ENCODE peak calls at places on chromosome 5, in seven cellular contexts. U, I, Z, O, S, E and T are unnamed samples.

GRCh38 chr5:15914603-15915002 is 265.0 kb downstream of the MARCHF11 start:
- DNase-seq in U (no peak), I (no peak), Z (no peak), O (no peak), S (no peak), E (no peak), T (no peak)

GRCh38 chr5:66708368-66708767 is 112.2 kb downstream of the MAST4 start:
- DNase-seq in U (no peak), I (no peak), Z (no peak), O (no peak), S (no peak), E (no peak), T (no peak)

GRCh38 chr5:11251242-11251641 is 490.2 kb upstream of the DAP start:
- DNase-seq in U (no peak), I (no peak), Z (no peak), O (no peak), S (no peak), E (peak; percentile 1), T (no peak)

GRCh38 chr5:139837711-139838380 is 42.2 kb downstream of the PSD2 start:
- DNase-seq in U (no peak), I (no peak), Z (peak; percentile 33), O (no peak), S (no peak), E (no peak), T (no peak)

GRCh38 chr5:83577036-83577636 is 105.6 kb downstream of the VCAN start:
- DNase-seq in U (no peak), I (no peak), Z (no peak), O (no peak), S (peak; percentile 32), E (peak; percentile 91), T (no peak)

GRCh38 chr5:156147251-156147947 is 179.6 kb upstream of the SGCD start:
- DNase-seq in U (no peak), I (no peak), Z (no peak), O (no peak), S (no peak), E (no peak), T (no peak)

GRCh38 chr5:147483197-147483790 is 26.6 kb downstream of the DPYSL3 start:
- DNase-seq in U (no peak), I (no peak), Z (no peak), O (no peak), S (no peak), E (no peak), T (no peak)

GRCh38 chr5:149771216-149771973 is 41.3 kb downstream of the PPARGC1B start:
- DNase-seq in U (no peak), I (no peak), Z (no peak), O (no peak), S (no peak), E (no peak), T (no peak)

GRCh38 chr5:91272858-91273257 is 110.3 kb downstream of the ARRDC3 start:
- DNase-seq in U (no peak), I (no peak), Z (no peak), O (no peak), S (no peak), E (peak; percentile 9), T (no peak)

GRCh38 chr5:132490484-132491367 is at the start of gene IRF1:
- DNase-seq in U (peak; percentile 95), I (peak; percentile 99), Z (peak; percentile 98), O (peak; percentile 94), S (peak; percentile 97), E (peak; percentile 91), T (peak; percentile 97)

GRCh38 chr5:54273715-54274114 is 36.7 kb downstream of the ARL15 start:
- DNase-seq in U (peak; percentile 10), I (no peak), Z (no peak), O (no peak), S (no peak), E (peak; percentile 41), T (no peak)

GRCh38 chr5:50301756-50302155 is 139.3 kb downstream of the EMB start:
- DNase-seq in U (no peak), I (no peak), Z (no peak), O (no peak), S (no peak), E (no peak), T (no peak)

GRCh38 chr5:6197427-6197826 is 180.9 kb downstream of the MED10 start:
- DNase-seq in U (no peak), I (no peak), Z (no peak), O (no peak), S (no peak), E (no peak), T (no peak)

GRCh38 chr5:121975294-121975693 is 13.5 kb downstream of the SRFBP1 start:
- DNase-seq in U (no peak), I (no peak), Z (no peak), O (no peak), S (no peak), E (no peak), T (no peak)

GRCh38 chr5:41510176-41510831 is at the start of gene PLCXD3:
- DNase-seq in U (peak; percentile 88), I (no peak), Z (peak; percentile 53), O (peak; percentile 39), S (peak; percentile 28), E (no peak), T (no peak)

GRCh38 chr5:45692481-45692880 is 3.7 kb downstream of the HCN1 start:
- DNase-seq in U (no peak), I (no peak), Z (no peak), O (no peak), S (no peak), E (no peak), T (no peak)

GRCh38 chr5:122756263-122756911 is 18.5 kb upstream of the SNX2 start:
- DNase-seq in U (no peak), I (no peak), Z (no peak), O (no peak), S (no peak), E (no peak), T (no peak)

GRCh38 chr5:111680737-111681413 is 76.1 kb downstream of the NREP start:
- DNase-seq in U (no peak), I (no peak), Z (no peak), O (no peak), S (peak; percentile 69), E (peak; percentile 90), T (peak; percentile 76)

GRCh38 chr5:79186021-79186420 is 49.9 kb upstream of the JMY start:
- DNase-seq in U (no peak), I (no peak), Z (no peak), O (no peak), S (no peak), E (no peak), T (no peak)

GRCh38 chr5:52893863-52894262 is 95.3 kb upstream of the ITGA2 start:
- DNase-seq in U (no peak), I (no peak), Z (no peak), O (no peak), S (no peak), E (no peak), T (no peak)

GRCh38 chr5:36573441-36573840 is 33.0 kb upstream of the SLC1A3 start:
- DNase-seq in U (no peak), I (no peak), Z (no peak), O (no peak), S (no peak), E (no peak), T (no peak)

GRCh38 chr5:12099296-12099695 is 195.1 kb upstream of the CTNND2 start:
- DNase-seq in U (no peak), I (no peak), Z (no peak), O (no peak), S (no peak), E (no peak), T (no peak)

GRCh38 chr5:32193591-32193990 is 19.5 kb upstream of the GOLPH3 start:
- DNase-seq in U (no peak), I (no peak), Z (peak; percentile 74), O (no peak), S (peak; percentile 93), E (peak; percentile 86), T (peak; percentile 98)

GRCh38 chr5:1884638-1885475 is 2.1 kb upstream of the IRX4 start:
- DNase-seq in U (no peak), I (no peak), Z (no peak), O (no peak), S (no peak), E (no peak), T (no peak)
- H3K27me3 ChIP-seq in U (peaks cover 100% of the 10 kb centered on the region), I (peaks cover 4% of the 10 kb centered on the region), Z (no peaks in the 10 kb centered on the region), O (peaks cover 94% of the 10 kb centered on the region), S (peaks cover 75% of the 10 kb centered on the region), E (peaks cover 56% of the 10 kb centered on the region), T (peaks cover 14% of the 10 kb centered on the region)

DNA sequence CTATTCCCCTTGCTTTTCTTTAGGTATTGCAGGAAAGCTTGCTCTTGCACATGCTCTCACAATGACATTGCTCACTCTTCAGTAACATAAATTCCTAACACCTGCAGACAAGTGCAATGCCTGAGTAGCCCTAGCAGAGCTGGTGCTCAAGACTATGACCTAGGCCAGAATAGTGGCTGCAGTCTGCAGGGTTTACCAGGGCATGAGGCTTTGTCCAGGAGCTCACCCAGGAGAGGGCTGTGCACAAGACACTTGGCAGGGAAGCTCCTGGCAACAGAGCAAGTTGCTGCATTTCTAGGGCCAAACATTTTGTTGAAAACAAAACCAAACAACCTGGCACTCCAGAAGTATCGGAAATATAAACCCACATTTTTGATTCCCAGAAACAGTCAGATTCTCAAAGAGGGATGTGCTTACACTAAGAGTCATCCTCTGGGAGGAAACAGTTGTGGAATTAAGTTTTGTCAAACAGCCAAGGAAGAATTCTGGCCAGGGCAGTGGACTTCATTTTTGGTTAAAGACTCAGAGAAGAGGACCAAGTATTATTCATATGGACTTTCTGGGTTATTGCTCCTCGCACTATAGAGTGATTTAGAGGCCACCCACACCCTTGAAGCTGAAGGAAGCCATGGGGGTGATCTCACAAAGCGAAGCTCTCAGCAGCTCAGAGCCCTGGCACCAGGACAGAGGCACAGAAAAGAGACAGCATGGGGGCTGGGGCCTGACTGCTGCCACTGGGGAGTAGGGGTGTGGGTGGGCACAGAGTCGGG is 44.9 kb downstream of the MACROH2A1 start:
- DNase-seq in U (no peak), I (no peak), Z (no peak), O (no peak), S (no peak), E (no peak), T (no peak)
- H3K27ac ChIP-seq in U (no peak overlapping the region), I (peak overlapping the region; percentile 15), Z (peak overlapping the region; percentile 14), O (no peak overlapping the region), S (peak overlapping the region; percentile 51), E (no peak overlapping the region), T (no peak overlapping the region)

GRCh38 chr5:172493906-172494305 is 39.6 kb upstream of the SH3PXD2B start:
- DNase-seq in U (no peak), I (peak; percentile 62), Z (no peak), O (no peak), S (no peak), E (no peak), T (no peak)
- H3K27me3 ChIP-seq in U (no peaks in the 10 kb centered on the region), I (no peaks in the 10 kb centered on the region), Z (no peaks in the 10 kb centered on the region), O (no peaks in the 10 kb centered on the region), S (no peaks in the 10 kb centered on the region), E (peaks cover 60% of the 10 kb centered on the region), T (no peaks in the 10 kb centered on the region)

DNA sequence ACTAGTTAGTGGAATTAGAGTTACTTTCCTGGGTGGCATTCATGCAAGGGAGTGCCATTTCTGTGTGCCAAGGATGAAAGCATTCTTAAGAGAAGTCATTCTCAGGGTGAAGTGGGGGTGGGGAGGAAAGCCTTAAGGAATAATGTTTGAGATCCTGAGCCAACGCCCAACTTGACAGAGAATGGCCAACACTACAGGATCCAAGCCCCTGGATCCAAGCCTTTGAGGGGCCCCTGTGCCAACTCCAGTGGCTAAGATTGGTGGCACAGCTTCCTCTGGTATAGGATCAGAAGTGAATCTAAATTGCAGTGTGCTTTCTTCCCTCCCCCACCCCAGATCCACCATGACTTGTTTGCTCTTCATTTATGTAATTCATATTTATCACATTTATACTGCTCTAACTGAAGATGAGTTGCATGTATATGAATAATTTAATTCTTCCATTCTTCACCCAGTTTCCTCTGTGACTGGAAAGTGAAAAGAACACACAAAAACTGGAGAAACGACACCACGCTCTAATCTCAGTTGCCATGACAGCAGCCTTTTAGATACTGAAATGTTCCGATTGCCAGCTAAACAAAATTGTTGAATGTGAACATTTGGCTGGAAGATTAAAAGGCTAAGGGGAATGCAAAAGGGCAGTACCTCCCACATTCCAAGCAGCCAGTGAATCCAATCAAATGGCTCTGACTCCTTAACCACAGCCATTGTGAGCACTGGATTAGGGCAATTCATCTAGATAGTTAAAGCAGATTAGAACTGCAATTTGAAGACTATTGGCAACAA is 4.5 kb downstream of the ZNF608 start:
- DNase-seq in U (peak; percentile 60), I (no peak), Z (no peak), O (peak; percentile 74), S (no peak), E (no peak), T (no peak)
- H3K27ac ChIP-seq in U (peak overlapping the region; percentile 98), I (peak overlapping the region; percentile 0), Z (peak overlapping the region; percentile 73), O (peak overlapping the region; percentile 49), S (peak overlapping the region; percentile 77), E (no peak overlapping the region), T (no peak overlapping the region)